ENCODE peak calls at places on chromosome 17, in four cellular contexts. A is A549, F is IMR-90, G is HepG2. Q is an unnamed sample.

GRCh38 chr17:30323262-30323894 is 10.5 kb downstream of the TMIGD1 start:
- DNase-seq in A (no peak), F (no peak), G (no peak), Q (no peak)

GRCh38 chr17:14859521-14859920 is 405.6 kb downstream of the PMP22 start:
- DNase-seq in A (no peak), F (peak; percentile 39), G (no peak), Q (no peak)

GRCh38 chr17:73230088-73230487 is 31.6 kb downstream of the CPSF4L start:
- DNase-seq in A (no peak), F (no peak), G (no peak), Q (no peak)

GRCh38 chr17:16936536-16937310 is 35.2 kb downstream of the TNFRSF13B start:
- DNase-seq in A (no peak), F (no peak), G (no peak), Q (no peak)

GRCh38 chr17:16444258-16444886 is 29.0 kb downstream of the TRPV2 start:
- DNase-seq in A (peak; percentile 37), F (no peak), G (no peak), Q (no peak)

GRCh38 chr17:18184143-18185007 is 747 bp downstream of the ALKBH5 start:
- DNase-seq in A (peak; percentile 56), F (peak; percentile 55), G (no peak), Q (peak; percentile 61)

GRCh38 chr17:78272181-78272913 is 40.9 kb downstream of the TMEM235 start:
- DNase-seq in A (peak; percentile 81), F (peak; percentile 90), G (no peak), Q (peak; percentile 76)

GRCh38 chr17:77675816-77676799 is 282.4 kb upstream of the TNRC6C start:
- DNase-seq in A (no peak), F (no peak), G (no peak), Q (no peak)

GRCh38 chr17:77571562-77571981 is 386.9 kb upstream of the TNRC6C start:
- DNase-seq in A (no peak), F (peak; percentile 6), G (no peak), Q (peak; percentile 38)

GRCh38 chr17:4557626-4558310 is 2.6 kb upstream of the MYBBP1A start:
- DNase-seq in A (no peak), F (no peak), G (no peak), Q (no peak)

GRCh38 chr17:62163847-62164246 is 98.8 kb upstream of the MED13 start:
- DNase-seq in A (no peak), F (no peak), G (peak; percentile 71), Q (peak; percentile 19)

GRCh38 chr17:41522301-41523224 is 3.9 kb upstream of the KRT15 start:
- DNase-seq in A (no peak), F (no peak), G (no peak), Q (no peak)

GRCh38 chr17:58391302-58391984 is 25.9 kb downstream of the RNF43 start:
- DNase-seq in A (peak; percentile 96), F (no peak), G (peak; percentile 100), Q (peak; percentile 44)

GRCh38 chr17:18250259-18250658 is 8.3 kb downstream of the FLII start:
- DNase-seq in A (no peak), F (no peak), G (no peak), Q (no peak)

GRCh38 chr17:74601944-74602572 is 10.0 kb upstream of the CD300LD start:
- DNase-seq in A (peak; percentile 70), F (peak; percentile 15), G (peak; percentile 60), Q (peak; percentile 73)

GRCh38 chr17:80063815-80064585 is 27.6 kb downstream of the CCDC40 start:
- DNase-seq in A (peak; percentile 83), F (peak; percentile 80), G (peak; percentile 81), Q (peak; percentile 67)

GRCh38 chr17:17186051-17186450 is 20.1 kb downstream of the PLD6 start:
- DNase-seq in A (no peak), F (peak; percentile 12), G (no peak), Q (no peak)

GRCh38 chr17:68318103-68318991 is 27.1 kb downstream of the ARSG start:
- DNase-seq in A (peak; percentile 53), F (peak; percentile 65), G (peak; percentile 87), Q (no peak)

GRCh38 chr17:51087072-51087757 is 33.5 kb downstream of the SPAG9 start:
- DNase-seq in A (no peak), F (peak; percentile 50), G (no peak), Q (no peak)

GRCh38 chr17:20952183-20952582 is 90.6 kb downstream of the USP22 start:
- DNase-seq in A (no peak), F (no peak), G (no peak), Q (no peak)

GRCh38 chr17:10295728-10296343 is 77.0 kb downstream of the MYH13 start:
- DNase-seq in A (peak; percentile 70), F (peak; percentile 33), G (peak; percentile 52), Q (peak; percentile 58)

GRCh38 chr17:64531955-64532371 is 25.2 kb downstream of the CEP95 start:
- DNase-seq in A (no peak), F (peak; percentile 59), G (no peak), Q (no peak)
- TF ChIP-seq MAZ in A (no peak), F (no peak), G (no peak), Q (no peak)

DNA sequence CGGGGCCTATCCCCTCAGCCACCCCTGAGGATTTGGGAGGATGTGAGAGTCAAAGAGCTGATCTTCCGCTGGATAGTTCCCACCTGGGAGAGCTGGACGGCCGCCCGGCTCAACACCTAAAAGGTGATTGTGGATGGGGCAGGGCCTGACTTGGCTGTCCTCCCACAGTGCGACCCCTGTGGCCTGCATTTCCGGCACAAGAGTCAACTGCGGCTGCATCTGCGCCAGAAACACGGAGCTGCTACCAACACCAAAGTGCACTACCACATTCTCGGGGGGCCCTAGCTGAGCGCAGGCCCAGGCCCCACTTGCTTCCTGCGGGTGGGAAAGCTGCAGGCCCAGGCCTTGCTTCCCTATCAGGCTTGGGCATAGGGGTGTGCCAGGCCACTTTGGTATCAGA is 4.5 kb downstream of the BCL6B start:
- DNase-seq in A (no peak), F (no peak), G (no peak), Q (no peak)
- TF ChIP-seq MAZ in A (no peak), F (no peak), G (no peak), Q (no peak)

GRCh38 chr17:545156-545555 is 169.5 kb downstream of the VPS53 start:
- DNase-seq in A (no peak), F (no peak), G (no peak), Q (no peak)
- TF ChIP-seq MAZ in A (no peak), F (no peak), G (no peak), Q (no peak)

GRCh38 chr17:65529761-65530157 is 31.7 kb downstream of the AXIN2 start:
- DNase-seq in A (no peak), F (no peak), G (no peak), Q (no peak)

GRCh38 chr17:65530985-65531507 is 30.4 kb downstream of the AXIN2 start:
- DNase-seq in A (no peak), F (peak; percentile 88), G (no peak), Q (no peak)

GRCh38 chr17:65529040-65529633 is 32.3 kb downstream of the AXIN2 start:
- DNase-seq in A (no peak), F (no peak), G (no peak), Q (no peak)

GRCh38 chr17:65531508-65532431 is 29.7 kb downstream of the AXIN2 start:
- DNase-seq in A (no peak), F (peak; percentile 67), G (no peak), Q (no peak)

GRCh38 chr17:65530158-65530984 is 31.1 kb downstream of the AXIN2 start:
- DNase-seq in A (no peak), F (no peak), G (no peak), Q (no peak)
- TF ChIP-seq MAZ in A (no peak), F (no peak), G (no peak), Q (no peak)

Q was measured in K562.